ENCODE peak calls at places on chromosomes 4 and X, in seven cellular contexts. U is naive thymus-derived CD4-positive, alpha-beta T cell; S is HTR-8/SVneo; D is amniotic epithelial cell; O is heart left ventricle; J is activated CD4-positive, alpha-beta memory T cell treated with anti-CD3 and anti-CD28 coated beads, Interleukin-2, amount 10 ng/mL, durations not matched to agents 7 days and 5 days; Z is anterior cingulate cortex. N is an unnamed sample.

GRCh38 chrX:104112326-104112951 is at the start of gene ZCCHC18:
- DNase-seq in U (peak; percentile 44), Z (peak; percentile 39), O (peak; percentile 55), D (peak; percentile 20), S (peak; percentile 18), J (peak; percentile 33), N (peak; percentile 78)

GRCh38 chr4:87849612-87850011 is 16.8 kb downstream of the MEPE start:
- DNase-seq in O (no peak), U (no peak), J (no peak), Z (no peak), S (no peak), D (peak; percentile 85), N (no peak)

GRCh38 chr4:86965019-86965976 is 30.5 kb downstream of the AFF1 start:
- DNase-seq in J (no peak), Z (no peak), O (no peak), U (no peak), S (no peak), D (no peak), N (no peak)

GRCh38 chr4:185018834-185019450 is 652 bp downstream of the HELT start:
- DNase-seq in D (no peak), Z (no peak), U (no peak), O (no peak), S (no peak), J (no peak), N (no peak)

GRCh38 chr4:77159798-77160197 is 2.8 kb downstream of the CCNG2 start:
- DNase-seq in O (no peak), D (no peak), J (no peak), Z (no peak), U (no peak), S (no peak), N (no peak)

GRCh38 chr4:86977621-86978184 is 42.9 kb downstream of the AFF1 start:
- DNase-seq in O (no peak), U (no peak), Z (no peak), D (peak; percentile 60), J (peak; percentile 21), S (no peak), N (no peak)

GRCh38 chr4:39383690-39384089 is 17.5 kb upstream of the RFC1 start:
- DNase-seq in U (no peak), J (no peak), S (no peak), O (no peak), D (no peak), Z (no peak), N (no peak)

GRCh38 chrX:19487520-19488200 is 27.6 kb downstream of the MAP3K15 start:
- DNase-seq in J (no peak), O (no peak), Z (no peak), S (no peak), U (no peak), D (no peak), N (no peak)

GRCh38 chr4:87559090-87559837 is 30.1 kb upstream of the SPARCL1 start:
- DNase-seq in J (peak; percentile 82), U (peak; percentile 28), S (no peak), Z (no peak), D (no peak), O (no peak), N (peak; percentile 64)

GRCh38 chrX:100645106-100645505 is 1.1 kb downstream of the SRPX2 start:
- DNase-seq in O (no peak), S (no peak), D (no peak), U (no peak), Z (no peak), J (no peak), N (no peak)

GRCh38 chrX:101745046-101745445 is 85.4 kb upstream of the ARMCX2 start:
- DNase-seq in J (no peak), D (peak; percentile 1), S (no peak), O (no peak), U (no peak), Z (no peak), N (no peak)

GRCh38 chr4:70405765-70406164 is 8.0 kb downstream of the OPRPN start:
- DNase-seq in S (no peak), O (no peak), Z (no peak), D (no peak), U (no peak), J (no peak), N (no peak)

GRCh38 chrX:136754641-136755040 is 26.1 kb downstream of the ARHGEF6 start:
- DNase-seq in Z (no peak), O (peak; percentile 58), J (peak; percentile 27), D (no peak), S (no peak), U (no peak), N (no peak)

GRCh38 chr4:110287130-110287529 is 88.7 kb upstream of the ELOVL6 start:
- DNase-seq in O (no peak), S (peak; percentile 52), D (peak; percentile 65), J (peak; percentile 24), Z (no peak), U (no peak), N (no peak)

GRCh38 chr4:82201805-82202636 is 171.8 kb downstream of the HNRNPD start:
- DNase-seq in D (peak; percentile 42), U (no peak), S (no peak), O (peak; percentile 40), Z (no peak), J (peak; percentile 37), N (peak; percentile 69)

GRCh38 chrX:104137496-104137895 is 19.3 kb downstream of the SLC25A53 start:
- DNase-seq in U (no peak), D (peak; percentile 53), S (no peak), J (no peak), O (no peak), Z (no peak), N (no peak)

GRCh38 chrX:134158821-134159512 is 78.0 kb upstream of the CCDC160 start:
- DNase-seq in O (no peak), Z (no peak), U (peak; percentile 24), D (no peak), S (no peak), J (no peak), N (no peak)

GRCh38 chrX:132216806-132217202 is 2.4 kb downstream of the RAP2C start:
- DNase-seq in D (peak; percentile 55), J (no peak), O (no peak), Z (no peak), S (no peak), U (no peak), N (no peak)

N was measured in activated effector memory CD4-positive, alpha-beta T cell treated with anti-CD3 and anti-CD28 coated beads, Interleukin-2, amount 50 U/mL, for 16 hours.